ENCODE peak calls at places on chromosomes 5 and 9, in four cellular contexts. D, H, I and B are unnamed samples.

GRCh38 chr5:88743231-88743879 is 139.6 kb downstream of the MEF2C start:
- DNase-seq in I (no peak), D (no peak), H (no peak), B (no peak)

GRCh38 chr5:89213584-89213983 is 330.6 kb upstream of the MEF2C start:
- DNase-seq in D (no peak), I (no peak), H (no peak), B (no peak)

GRCh38 chr9:130327781-130328348 is 62.3 kb downstream of the HMCN2 start:
- DNase-seq in H (no peak), I (no peak), D (no peak), B (no peak)

GRCh38 chr5:172274951-172275753 is 8.4 kb downstream of the UBTD2 start:
- DNase-seq in D (peak; percentile 37), I (peak; percentile 55), H (no peak), B (no peak)

GRCh38 chr9:131633491-131634031 is 88.2 kb downstream of the PRRT1B start:
- DNase-seq in I (no peak), D (no peak), H (no peak), B (no peak)

GRCh38 chr9:5764130-5764868 is 68.6 kb downstream of the ERMP1 start:
- DNase-seq in D (no peak), I (peak; percentile 48), H (no peak), B (no peak)

GRCh38 chr9:19298601-19299000 is 68.1 kb downstream of the DENND4C start:
- DNase-seq in D (no peak), I (no peak), H (no peak), B (no peak)

GRCh38 chr9:78562021-78562420 is 265.1 kb downstream of the PSAT1 start:
- DNase-seq in D (peak; percentile 1), I (no peak), H (no peak), B (no peak)

GRCh38 chr5:135443329-135443960 is 3.7 kb downstream of the DCANP1 start:
- DNase-seq in I (no peak), D (peak; percentile 35), H (no peak), B (no peak)

GRCh38 chr5:144712090-144712489 is 541.4 kb downstream of the KCTD16 start:
- DNase-seq in I (peak; percentile 15), D (no peak), H (no peak), B (no peak)

GRCh38 chr9:137544176-137544755 is 5.9 kb downstream of the PNPLA7 start:
- DNase-seq in D (no peak), I (no peak), H (no peak), B (no peak)

GRCh38 chr9:132946216-132946615 is 1.8 kb upstream of the TSC1 start:
- DNase-seq in D (no peak), I (no peak), H (no peak), B (no peak)

GRCh38 chr5:88732181-88732633 is 150.8 kb downstream of the MEF2C start:
- DNase-seq in H (no peak), D (no peak), I (peak; percentile 94), B (no peak)

GRCh38 chr9:129406278-129407225 is 214.3 kb downstream of the C9orf50 start:
- DNase-seq in I (no peak), D (peak; percentile 45), H (no peak), B (no peak)

GRCh38 chr5:93621340-93621872 is 38.4 kb downstream of the NR2F1 start:
- DNase-seq in D (peak; percentile 87), I (no peak), H (peak; percentile 20), B (no peak)

GRCh38 chr5:42804717-42805339 is 6.9 kb downstream of the SELENOP start:
- DNase-seq in I (no peak), H (no peak), D (no peak), B (no peak)

GRCh38 chr5:103362211-103362610 is 103.6 kb downstream of the MACIR start:
- DNase-seq in D (no peak), I (no peak), H (no peak), B (no peak)

GRCh38 chr5:8660133-8660893 is 791.4 kb downstream of the MTRR start:
- DNase-seq in D (no peak), H (no peak), I (no peak), B (no peak)

GRCh38 chr5:173736923-173737412 is 120.5 kb upstream of the BOD1 start:
- DNase-seq in D (no peak), I (peak; percentile 76), H (peak; percentile 32), B (no peak)

DNA sequence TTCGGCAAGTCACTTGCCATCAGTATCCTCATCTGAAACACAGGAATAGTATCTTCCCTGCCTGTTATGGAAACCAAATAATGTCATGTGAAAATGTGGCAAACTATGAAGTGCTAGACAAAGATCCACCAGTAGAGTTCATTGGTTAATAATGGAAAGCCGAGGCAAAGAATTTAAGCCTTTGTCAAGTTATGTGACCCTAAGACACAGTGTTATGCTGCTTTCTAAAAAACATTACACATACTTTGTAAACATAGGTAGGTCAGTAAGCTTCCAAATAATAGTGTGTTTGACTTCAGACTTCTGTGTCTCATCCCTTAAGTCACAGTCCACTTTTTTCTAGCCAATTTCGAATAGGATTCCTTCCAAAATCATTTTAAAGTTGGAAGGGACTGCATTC is 6.0 kb downstream of the PTAR1 start:
- DNase-seq in D (no peak), I (no peak), H (no peak), B (no peak)
- H3K4me1 ChIP-seq in D (peaks cover 2% of the 10 kb centered on the region), I (peaks cover 2% of the 10 kb centered on the region), H (peaks cover 98% of the 10 kb centered on the region), B (peaks cover 3% of the 10 kb centered on the region)

GRCh38 chr9:110125207-110125751 is 82.7 kb downstream of the C9orf152 start:
- DNase-seq in H (peak; percentile 95), I (no peak), D (peak; percentile 69), B (peak; percentile 77)
- TF ChIP-seq SUZ12 in H (no peak), I (no peak), D (no peak), B (no peak)

DNA sequence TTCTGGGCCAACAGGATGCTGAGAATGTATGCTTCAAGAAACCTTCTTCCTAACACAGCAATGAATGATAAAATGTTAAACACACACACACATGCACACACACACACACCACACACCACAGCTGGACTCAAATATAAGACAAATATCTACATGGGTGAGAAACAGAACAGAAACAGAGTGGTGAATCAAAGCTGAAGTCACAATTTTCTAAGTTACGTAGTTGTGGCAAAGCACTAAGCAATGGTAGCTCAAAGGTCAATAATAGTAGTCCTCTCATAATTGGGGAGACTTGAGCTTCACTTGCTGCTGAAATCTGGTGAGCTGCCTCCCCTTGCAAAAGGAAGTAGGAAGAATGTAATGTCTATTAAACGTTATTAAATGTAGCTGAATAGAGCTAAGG is 33.7 kb upstream of the ITGA1 start:
- DNase-seq in I (no peak), D (no peak), H (no peak), B (no peak)
- H3K36me3 ChIP-seq in I (no peaks in the 10 kb centered on the region), D (no peaks in the 10 kb centered on the region), H (no peaks in the 10 kb centered on the region), B (no peaks in the 10 kb centered on the region)

GRCh38 chr9:125635888-125636287 is 71.1 kb downstream of the MAPKAP1 start:
- DNase-seq in I (no peak), D (no peak), H (peak; percentile 12), B (no peak)

GRCh38 chr9:125632321-125633115 is 74.5 kb downstream of the MAPKAP1 start:
- DNase-seq in H (peak; percentile 92), I (peak; percentile 99), D (no peak), B (no peak)

GRCh38 chr9:125634040-125634717 is 72.8 kb downstream of the MAPKAP1 start:
- DNase-seq in H (no peak), I (no peak), D (no peak), B (no peak)

GRCh38 chr9:125631391-125632085 is 75.5 kb downstream of the MAPKAP1 start:
- DNase-seq in I (no peak), D (no peak), H (peak; percentile 62), B (no peak)

DNA sequence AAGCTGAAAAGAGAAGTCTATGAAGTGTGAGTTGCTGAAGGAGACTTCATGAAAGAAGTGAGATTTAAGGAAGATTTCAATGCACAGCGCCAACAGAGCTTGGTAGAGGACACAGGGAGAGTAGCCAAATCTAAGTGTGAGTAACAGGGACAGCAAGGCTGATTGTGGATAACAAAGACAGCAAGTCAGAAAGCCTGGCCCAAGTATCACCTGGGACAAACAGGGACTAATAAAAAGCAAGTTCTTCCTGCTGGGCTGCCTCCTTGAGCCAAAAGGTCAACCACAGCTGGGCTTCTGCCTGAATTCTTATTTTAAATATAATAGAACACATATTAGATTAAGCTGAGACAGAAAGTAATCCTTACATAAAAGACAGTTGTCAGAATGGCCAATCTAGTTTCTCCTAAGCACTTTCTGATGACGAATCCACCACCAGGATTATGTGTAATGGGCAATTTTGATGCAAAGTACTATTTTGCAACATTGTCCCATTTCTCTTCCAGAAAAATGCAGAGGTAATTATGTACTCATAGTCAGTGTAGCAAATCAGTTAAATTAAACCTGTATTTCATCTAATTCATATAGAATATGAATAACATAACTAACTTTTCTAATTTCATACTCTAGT is 73.8 kb downstream of the MAPKAP1 start:
- DNase-seq in H (no peak), I (no peak), D (no peak), B (no peak)
- H3K4me1 ChIP-seq in H (peaks cover 31% of the 10 kb centered on the region), I (peaks cover 87% of the 10 kb centered on the region), D (peaks cover 7% of the 10 kb centered on the region), B (no peaks in the 10 kb centered on the region)